ENCODE peak calls at places on chromosomes 3 and 15, in nine cellular contexts. G is lung, M is left lung, U is stomach, C is hepatocyte, T is heart left ventricle, X is keratinocyte, H is cardiac muscle cell, E is astrocyte. N is an unnamed sample.

GRCh38 chr3:128584412-128585020 is 66.1 kb downstream of the RPN1 start:
- DNase-seq in M (no peak), G (peak; percentile 64), X (no peak), U (peak; percentile 71), E (peak; percentile 52), C (peak; percentile 71), H (peak; percentile 85), T (peak; percentile 68), N (peak; percentile 61)

GRCh38 chr15:53472883-53473282 is 286.6 kb downstream of the WDR72 start:
- DNase-seq in G (no peak), C (peak; percentile 10), T (no peak), M (no peak), E (no peak), X (no peak), U (no peak), H (no peak), N (no peak)

GRCh38 chr3:99128740-99129505 is 227.4 kb upstream of the DCBLD2 start:
- DNase-seq in X (peak; percentile 64), G (no peak), M (no peak), T (no peak), C (no peak), H (peak; percentile 93), U (no peak), E (peak; percentile 99), N (no peak)

GRCh38 chr3:123658860-123659221 is 74.0 kb upstream of the HACD2 start:
- DNase-seq in M (no peak), G (peak; percentile 57), E (no peak), H (no peak), X (no peak), T (no peak), C (no peak), U (no peak), N (peak; percentile 42)

GRCh38 chr3:193225726-193226125 is 15.3 kb upstream of the PLAAT1 start:
- DNase-seq in M (no peak), C (no peak), G (no peak), H (no peak), X (no peak), T (no peak), U (no peak), E (no peak), N (no peak)

GRCh38 chr3:116141724-116142123 is 303.6 kb downstream of the LSAMP start:
- DNase-seq in C (no peak), G (no peak), U (no peak), H (no peak), M (no peak), E (peak; percentile 46), T (no peak), X (no peak), N (no peak)

GRCh38 chr3:13096356-13096755 is 23.1 kb upstream of the IQSEC1 start:
- DNase-seq in C (no peak), T (no peak), M (peak; percentile 34), E (no peak), G (no peak), U (no peak), H (no peak), X (no peak), N (no peak)

GRCh38 chr3:35404571-35404970 is 234.8 kb upstream of the ARPP21 start:
- DNase-seq in E (no peak), C (no peak), T (no peak), M (no peak), H (no peak), U (no peak), G (no peak), X (no peak), N (no peak)

GRCh38 chr3:127831723-127832172 is 9.4 kb upstream of the MGLL start:
- DNase-seq in X (no peak), C (no peak), G (peak; percentile 74), E (no peak), M (peak; percentile 91), U (peak; percentile 58), T (peak; percentile 62), H (peak; percentile 69), N (peak; percentile 74)

GRCh38 chr15:68784206-68784605 is 36.5 kb downstream of the ANP32A start:
- DNase-seq in C (no peak), X (no peak), M (no peak), E (no peak), G (no peak), U (no peak), H (no peak), T (no peak), N (no peak)

DNA sequence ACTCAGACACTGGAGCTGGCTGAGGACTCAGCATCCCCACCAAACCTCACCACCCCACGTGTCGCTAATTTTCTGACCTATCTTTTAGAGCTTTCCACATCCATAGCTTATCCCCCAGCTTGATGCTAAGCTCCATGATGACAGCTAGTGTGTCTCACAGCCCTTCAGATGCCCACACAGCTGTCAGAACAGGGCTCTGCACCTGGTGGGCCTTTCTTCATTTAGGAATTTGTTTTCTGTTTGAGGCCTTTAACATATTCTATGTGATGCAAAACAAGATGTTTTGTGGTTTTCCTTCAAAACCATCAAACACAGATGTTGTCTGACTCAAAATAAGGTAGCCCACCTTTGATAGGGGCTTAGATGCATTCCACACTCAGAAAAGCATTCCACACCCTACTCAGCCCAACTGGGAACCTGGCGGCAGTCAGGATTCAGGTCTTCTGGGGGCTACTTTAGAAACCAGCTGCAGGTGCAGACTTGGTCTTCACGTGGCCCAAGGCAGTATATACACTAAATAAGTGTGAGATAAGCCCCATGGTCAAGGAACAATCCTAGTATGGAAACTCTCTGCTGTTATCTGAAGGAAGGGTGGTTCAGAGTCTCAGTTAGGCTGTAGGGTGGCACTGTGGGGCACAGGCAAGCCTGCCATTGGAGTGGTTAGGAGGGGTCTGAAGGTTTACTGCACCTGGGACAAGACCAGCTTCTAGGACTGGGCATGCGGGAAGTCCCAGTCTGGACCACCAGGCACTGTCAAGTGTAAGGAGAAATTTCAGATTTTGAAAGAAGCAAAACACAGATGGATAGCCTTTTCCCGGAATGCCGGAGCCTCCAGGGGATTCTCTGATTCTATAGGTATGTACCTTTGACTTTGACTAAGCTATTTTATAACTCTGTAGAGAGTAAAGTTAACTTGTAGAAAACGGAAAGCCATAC is 20.1 kb downstream of the LRRC2 start:
- DNase-seq in T (no peak), U (no peak), G (no peak), E (no peak), C (no peak), H (no peak), X (no peak), M (no peak), N (no peak)
- H3K4me3 ChIP-seq in T (no peak overlapping the region), U (no peak overlapping the region), G (no peak overlapping the region), E (no peak overlapping the region), C (no peak overlapping the region), H (no peak overlapping the region), X (no peak overlapping the region), M (no peak overlapping the region), N (no peak overlapping the region)

GRCh38 chr15:87671289-87671688 is 585.2 kb downstream of the NTRK3 start:
- DNase-seq in X (no peak), E (no peak), H (no peak), T (no peak), C (no peak), G (no peak), U (no peak), M (no peak), N (no peak)

GRCh38 chr15:87667643-87668042 is 588.9 kb downstream of the NTRK3 start:
- DNase-seq in H (no peak), C (no peak), E (no peak), M (no peak), X (no peak), G (no peak), U (no peak), T (no peak), N (no peak)

GRCh38 chr15:87669846-87670245 is 586.7 kb downstream of the NTRK3 start:
- DNase-seq in X (no peak), M (no peak), E (no peak), G (no peak), H (no peak), C (no peak), U (no peak), T (no peak), N (no peak)

DNA sequence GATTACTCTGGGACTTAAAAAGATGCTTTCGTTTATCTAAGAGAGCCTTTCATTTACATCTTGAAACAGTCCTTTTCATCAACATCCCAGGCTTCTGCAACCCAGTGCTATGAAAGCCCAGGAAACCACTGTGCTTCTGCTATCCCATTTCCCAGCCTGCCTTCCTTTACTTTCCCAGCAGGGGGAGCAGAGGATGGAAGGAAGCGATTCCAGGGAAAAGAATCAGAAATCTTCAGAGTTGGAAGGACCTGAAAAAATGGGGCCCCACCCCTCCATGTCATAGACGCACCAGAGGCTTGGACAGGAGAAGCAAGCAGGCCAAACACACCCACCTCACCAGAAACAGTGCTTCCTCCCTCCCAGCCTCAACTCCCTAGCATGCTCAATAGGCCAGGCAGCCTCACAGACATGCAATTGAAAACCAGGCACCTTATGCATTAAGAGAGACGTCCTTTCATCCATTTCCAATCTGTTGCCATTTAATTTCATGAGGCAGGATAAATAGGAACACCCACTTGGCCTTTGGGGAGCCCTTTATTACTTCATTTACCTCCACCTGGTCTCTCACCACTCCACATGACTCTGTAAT is 584.1 kb downstream of the NTRK3 start:
- DNase-seq in M (no peak), G (no peak), X (no peak), E (peak; percentile 22), T (no peak), C (peak; percentile 50), U (no peak), H (peak; percentile 67), N (no peak)
- TF ChIP-seq CTCF in M (peak; percentile 49), G (no peak), X (peak; percentile 54), E (peak; percentile 75), T (peak; percentile 40), C (peak; percentile 61), U (peak; percentile 24), H (peak; percentile 89), N (peak; percentile 32)

DNA sequence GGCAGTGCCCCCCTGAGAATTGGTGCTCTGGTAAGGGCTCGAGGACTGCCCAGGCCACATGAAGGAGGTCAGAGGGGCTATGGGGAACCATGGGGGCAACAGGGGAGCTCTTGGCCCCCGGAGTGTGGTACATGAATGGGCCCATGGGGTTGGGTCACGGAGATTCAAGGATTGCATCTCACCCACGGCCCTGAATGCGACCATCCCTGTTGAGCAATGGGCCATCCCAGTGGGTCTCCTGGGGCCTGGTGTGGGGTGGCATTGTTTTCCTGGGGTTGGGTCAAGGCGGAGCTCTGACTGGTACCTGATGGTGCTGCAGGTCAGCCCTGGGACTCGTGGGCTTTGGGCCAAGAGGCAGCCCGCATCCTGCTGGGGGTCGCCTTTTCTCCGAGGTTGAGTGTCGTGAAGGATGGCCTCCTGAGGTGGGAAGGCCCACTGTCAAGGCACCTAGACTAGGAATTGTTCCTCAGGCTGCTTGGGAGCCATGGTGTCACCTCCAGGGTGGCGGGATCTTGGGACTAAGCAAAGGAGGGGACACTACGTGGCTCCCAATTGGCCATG is 198.3 kb downstream of the UBE3A start:
- DNase-seq in H (no peak), X (no peak), M (peak; percentile 26), G (no peak), T (peak; percentile 11), U (no peak), C (no peak), E (no peak), N (no peak)
- H3K9me3 ChIP-seq in H (no peaks in the 10 kb centered on the region), X (peaks cover 24% of the 10 kb centered on the region), M (no peaks in the 10 kb centered on the region), G (peaks cover 74% of the 10 kb centered on the region), T (peaks cover 33% of the 10 kb centered on the region), U (peaks cover 3% of the 10 kb centered on the region), C (no peaks in the 10 kb centered on the region), E (peaks cover 33% of the 10 kb centered on the region), N (peaks cover 7% of the 10 kb centered on the region)

GRCh38 chr3:176780766-176781165 is 416.5 kb downstream of the TBL1XR1 start:
- DNase-seq in C (no peak), T (no peak), X (no peak), M (no peak), E (no peak), H (no peak), U (no peak), G (no peak), N (no peak)

GRCh38 chr3:176789281-176789705 is 408.0 kb downstream of the TBL1XR1 start:
- DNase-seq in X (no peak), H (no peak), M (no peak), U (no peak), T (no peak), C (no peak), G (no peak), E (peak; percentile 12), N (no peak)

GRCh38 chr3:176785207-176785606 is 412.1 kb downstream of the TBL1XR1 start:
- DNase-seq in E (peak; percentile 18), C (no peak), H (no peak), U (no peak), G (no peak), X (no peak), T (peak; percentile 23), M (no peak), N (no peak)
- H3K4me3 ChIP-seq in E (no peak overlapping the region), C (no peak overlapping the region), H (no peak overlapping the region), U (no peak overlapping the region), G (no peak overlapping the region), X (no peak overlapping the region), T (no peak overlapping the region), M (no peak overlapping the region), N (no peak overlapping the region)

N was measured in transverse colon.